ENCODE peak calls at places on chromosomes 4 and X, in ten cellular contexts. S is HEK293T, A is sciatic nerve, O is HFFc6, L is EL, I is cardiac muscle cell, J is HTR-8/SVneo, K is sigmoid colon, V is BJ, D is ovary. B is an unnamed sample.

GRCh38 chr4:53656421-53656981 is 65.2 kb upstream of the LNX1 start:
- DNase-seq in A (no peak), I (no peak), S (no peak), L (peak), K (peak), J (no peak), V (peak), D (no peak), O (peak), B (no peak)

GRCh38 chrX:11759461-11760311 is 1.6 kb downstream of the MSL3 start:
- DNase-seq in K (peak), V (peak), D (peak), S (peak), A (peak), O (peak), I (peak), L (peak), J (peak), B (peak)

GRCh38 chr4:159272341-159273125 is 169.7 kb downstream of the RAPGEF2 start:
- DNase-seq in D (no peak), S (no peak), O (no peak), I (no peak), L (peak), K (no peak), V (no peak), J (no peak), A (no peak), B (no peak)

GRCh38 chr4:47510506-47511143 is 25.6 kb downstream of the ATP10D start:
- DNase-seq in L (peak), I (no peak), O (peak), D (no peak), K (no peak), J (no peak), A (no peak), S (no peak), V (no peak), B (no peak)

GRCh38 chr4:108725457-108725856 is 37.4 kb downstream of the ETNPPL start:
- DNase-seq in L (no peak), I (no peak), J (no peak), S (no peak), V (no peak), K (no peak), O (no peak), A (no peak), D (no peak), B (no peak)

GRCh38 chr4:61511716-61512488 is 311.8 kb downstream of the ADGRL3 start:
- DNase-seq in V (no peak), S (no peak), K (no peak), A (no peak), O (peak), D (no peak), J (peak), L (peak), I (no peak), B (no peak)

GRCh38 chrX:128518508-128518907 is 466.3 kb upstream of the ACTRT1 start:
- DNase-seq in K (no peak), I (peak), O (no peak), J (no peak), S (peak), A (no peak), D (no peak), L (no peak), V (no peak), B (no peak)

GRCh38 chr4:8289151-8289750 is 19.7 kb downstream of the HTRA3 start:
- DNase-seq in K (peak), L (no peak), V (no peak), A (peak), D (peak), S (no peak), J (no peak), I (no peak), O (no peak), B (no peak)

GRCh38 chrX:65723706-65724105 is 56.3 kb downstream of the MSN start:
- DNase-seq in O (no peak), D (no peak), J (no peak), V (no peak), K (no peak), L (peak), I (no peak), S (no peak), A (no peak), B (no peak)

B was measured in ureter.